ENCODE peak calls at places on chromosome 21, in six cellular contexts. I is RWPE1, P is HFF-Myc, O is glutamatergic neuron, W is fibroblast of lung, F is neural progenitor cell. D is an unnamed sample.
A peak's percentile ranks its signal among the peaks of the same experiment; 100 is the strongest.

GRCh38 chr21:45591619-45592207 is 49.5 kb upstream of the SLC19A1 start:
- DNase-seq in I (no peak), P (no peak), O (no peak), W (no peak), F (no peak), D (no peak)

GRCh38 chr21:31498985-31499384 is 154.9 kb upstream of the TIAM1 start:
- DNase-seq in I (no peak), P (no peak), O (no peak), W (no peak), F (no peak), D (no peak)

GRCh38 chr21:27451116-27451515 is 484.2 kb upstream of the ADAMTS5 start:
- DNase-seq in I (no peak), P (no peak), O (no peak), W (no peak), F (no peak), D (no peak)

GRCh38 chr21:20329636-20330035 is 668.6 kb upstream of the NCAM2 start:
- DNase-seq in I (no peak), P (no peak), O (no peak), W (no peak), F (no peak), D (no peak)

GRCh38 chr21:28952686-28953085 is 40.0 kb downstream of the LTN1 start:
- DNase-seq in I (no peak), P (no peak), O (no peak), W (no peak), F (no peak), D (no peak)

GRCh38 chr21:45152265-45152746 is 77.9 kb downstream of the ADARB1 start:
- DNase-seq in I (no peak), P (no peak), O (peak; percentile 63), W (no peak), F (peak; percentile 77), D (no peak)

GRCh38 chr21:44893948-44894656 is 20.6 kb upstream of the PTTG1IP start:
- DNase-seq in I (no peak), P (no peak), O (peak; percentile 10), W (no peak), F (no peak), D (no peak)

GRCh38 chr21:44485254-44485793 is 30.0 kb downstream of the LRRC3 start:
- DNase-seq in I (no peak), P (no peak), O (peak; percentile 60), W (peak; percentile 17), F (peak; percentile 74), D (no peak)

GRCh38 chr21:40051801-40052200 is 184.6 kb downstream of the PCP4 start:
- DNase-seq in I (no peak), P (no peak), O (no peak), W (no peak), F (no peak), D (no peak)

GRCh38 chr21:43816611-43817071 is 27.3 kb downstream of the RRP1 start:
- DNase-seq in I (no peak), P (no peak), O (no peak), W (no peak), F (no peak), D (no peak)

GRCh38 chr21:19048088-19048672 is 644.6 kb upstream of the TMPRSS15 start:
- DNase-seq in I (no peak), P (no peak), O (no peak), W (no peak), F (no peak), D (no peak)

GRCh38 chr21:39659070-39659815 is 46.5 kb downstream of the B3GALT5 start:
- DNase-seq in I (no peak), P (no peak), O (no peak), W (no peak), F (no peak), D (no peak)

GRCh38 chr21:8994640-8995511 is 1526.5 kb upstream of the TPTE start:
- DNase-seq in I (no peak), P (no peak), O (no peak), W (no peak), F (no peak), D (no peak)

GRCh38 chr21:17438642-17439041 is 74.2 kb upstream of the CXADR start:
- DNase-seq in I (no peak), P (no peak), O (peak; percentile 41), W (no peak), F (peak; percentile 92), D (no peak)

GRCh38 chr21:46207920-46208571 is 20.5 kb downstream of the LSS start:
- DNase-seq in I (no peak), P (no peak), O (no peak), W (no peak), F (no peak), D (no peak)

GRCh38 chr21:45886610-45887026 is 95.0 kb upstream of the COL6A1 start:
- DNase-seq in I (no peak), P (no peak), O (no peak), W (no peak), F (no peak), D (no peak)

GRCh38 chr21:32949701-32950100 is 76.0 kb upstream of the OLIG2 start:
- DNase-seq in I (no peak), P (no peak), O (no peak), W (no peak), F (peak; percentile 32), D (no peak)

GRCh38 chr21:46111857-46112730 is 14.2 kb downstream of the COL6A2 start:
- DNase-seq in I (no peak), P (no peak), O (peak; percentile 13), W (no peak), F (no peak), D (no peak)

GRCh38 chr21:28523367-28523766 is 469.3 kb downstream of the LTN1 start:
- DNase-seq in I (no peak), P (no peak), O (no peak), W (peak; percentile 44), F (no peak), D (no peak)

GRCh38 chr21:45110873-45111624 is 36.7 kb downstream of the ADARB1 start:
- DNase-seq in I (no peak), P (no peak), O (no peak), W (no peak), F (no peak), D (no peak)

GRCh38 chr21:41662161-41662560 is 104.7 kb downstream of the RIPK4 start:
- DNase-seq in I (no peak), P (no peak), O (no peak), W (no peak), F (no peak), D (no peak)

GRCh38 chr21:45386336-45386727 is 18.6 kb upstream of the COL18A1 start:
- DNase-seq in I (no peak), P (no peak), O (peak; percentile 5), W (no peak), F (no peak), D (no peak)

GRCh38 chr21:33383056-33383888 is 19.9 kb upstream of the IFNGR2 start:
- DNase-seq in I (peak; percentile 73), P (peak; percentile 87), O (no peak), W (peak; percentile 74), F (peak; percentile 10), D (no peak)

GRCh38 chr21:43768868-43769167 is 7.3 kb downstream of the CSTB start:
- DNase-seq in I (no peak), P (no peak), O (no peak), W (no peak), F (peak; percentile 51), D (no peak)

GRCh38 chr21:45227735-45228134 is 60.0 kb downstream of the POFUT2 start:
- DNase-seq in I (no peak), P (no peak), O (no peak), W (no peak), F (no peak), D (no peak)

GRCh38 chr21:26405735-26406361 is 167.2 kb downstream of the CYYR1 start:
- DNase-seq in I (peak; percentile 49), P (peak; percentile 49), O (no peak), W (peak; percentile 75), F (peak; percentile 31), D (peak; percentile 50)

GRCh38 chr21:30336596-30336995 is 898 bp downstream of the KRTAP27-1 start:
- DNase-seq in I (peak; percentile 2), P (no peak), O (no peak), W (no peak), F (no peak), D (peak; percentile 23)

GRCh38 chr21:15065381-15066230 is 806 bp upstream of the NRIP1 start:
- DNase-seq in I (peak; percentile 34), P (peak; percentile 33), O (peak; percentile 56), W (peak; percentile 86), F (peak; percentile 88), D (peak; percentile 44)
- TF ChIP-seq CTCF in I (no peak), P (no peak), O (no peak), W (no peak), F (peak; percentile 5), D (no peak)

GRCh38 chr21:36663033-36663855 is 35.7 kb upstream of the SIM2 start:
- DNase-seq in I (peak; percentile 12), P (no peak), O (no peak), W (peak; percentile 24), F (no peak), D (peak; percentile 7)

GRCh38 chr21:36664678-36665022 is 34.3 kb upstream of the SIM2 start:
- DNase-seq in I (no peak), P (no peak), O (no peak), W (no peak), F (no peak), D (no peak)

GRCh38 chr21:36668713-36669112 is 30.2 kb upstream of the SIM2 start:
- DNase-seq in I (no peak), P (no peak), O (no peak), W (no peak), F (no peak), D (no peak)

GRCh38 chr21:36661511-36662309 is 37.2 kb upstream of the SIM2 start:
- DNase-seq in I (peak; percentile 11), P (no peak), O (peak; percentile 29), W (peak; percentile 54), F (peak; percentile 62), D (no peak)

GRCh38 chr21:36665806-36666205 is 33.1 kb upstream of the SIM2 start:
- DNase-seq in I (no peak), P (no peak), O (no peak), W (no peak), F (no peak), D (no peak)
- TF ChIP-seq CTCF in I (no peak), P (no peak), O (no peak), W (no peak), F (no peak), D (no peak)

DNA sequence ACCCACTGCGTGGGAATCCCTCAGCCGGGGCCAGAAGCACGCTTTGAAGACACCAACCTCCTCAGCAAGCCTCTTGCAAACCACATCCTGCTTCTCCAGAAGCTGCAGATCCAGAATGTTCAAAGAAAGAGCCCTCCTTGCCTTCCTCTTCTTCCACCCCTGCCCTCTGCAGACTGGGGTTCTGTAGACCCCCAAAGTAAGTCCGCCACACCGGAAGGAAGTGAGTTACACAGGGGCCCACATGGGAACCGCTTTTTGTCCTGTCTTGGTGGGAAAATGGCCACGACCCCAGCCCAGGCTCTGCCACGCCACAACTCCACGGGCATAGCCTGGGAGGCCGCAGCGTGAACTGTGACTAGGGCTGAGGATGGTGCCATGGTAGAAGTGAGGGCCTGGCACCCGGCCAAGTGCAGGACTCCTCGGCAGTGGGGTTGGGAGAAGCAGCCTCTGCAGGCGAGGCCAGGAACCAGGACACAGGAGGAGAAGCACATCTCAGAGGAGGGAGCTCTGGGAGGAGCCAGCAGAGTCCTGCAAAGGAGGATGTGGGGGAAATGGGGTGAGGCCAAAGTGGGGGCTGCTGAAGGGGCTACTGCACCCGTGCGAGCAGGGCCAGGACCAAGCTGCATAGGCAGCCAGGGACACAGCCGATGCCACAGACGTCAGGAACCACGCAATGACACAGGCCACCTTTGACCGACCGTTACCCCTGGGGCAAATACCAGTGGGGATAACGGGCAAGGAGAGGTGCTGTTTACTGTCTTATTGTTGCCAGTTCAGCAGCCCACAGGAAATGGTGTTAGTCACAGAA is 30.9 kb downstream of the PDE9A start:
- DNase-seq in I (peak; percentile 26), P (no peak), O (no peak), W (no peak), F (no peak), D (no peak)
- TF ChIP-seq CTCF in I (no peak), P (no peak), O (no peak), W (no peak), F (no peak), D (no peak)

GRCh38 chr21:14070049-14070893 is 140.5 kb downstream of the LIPI start:
- DNase-seq in I (no peak), P (no peak), O (no peak), W (no peak), F (no peak), D (no peak)
- TF ChIP-seq CTCF in I (no peak), P (no peak), O (no peak), W (no peak), F (no peak), D (no peak)

D was measured in AG04449.